ENCODE peak calls at places on chromosomes 1 and 21, in five cellular contexts. I is Panc1, L is HCT116, D is upper lobe of left lung, H is K562. O is an unnamed sample.

GRCh38 chr1:207412845-207413244 is 41.3 kb upstream of the CR2 start:
- ATAC-seq in I (no peak), L (no peak), D (no peak), H (peak; percentile 36), O (no peak)

GRCh38 chr21:39648879-39649278 is 36.1 kb downstream of the B3GALT5 start:
- ATAC-seq in I (no peak), L (no peak), D (no peak), H (no peak), O (no peak)

GRCh38 chr1:186985889-186986491 is 157.2 kb downstream of the PLA2G4A start:
- ATAC-seq in I (peak; percentile 72), L (peak; percentile 71), D (peak; percentile 82), H (peak; percentile 91), O (peak; percentile 56)

GRCh38 chr1:95686217-95686616 is 452.2 kb downstream of the RWDD3 start:
- ATAC-seq in I (no peak), L (no peak), D (no peak), H (no peak), O (no peak)

GRCh38 chr1:205811660-205812059 is 1.3 kb downstream of the SLC41A1 start:
- ATAC-seq in I (no peak), L (no peak), D (no peak), H (peak; percentile 69), O (no peak)

GRCh38 chr1:46529031-46529630 is 22.3 kb downstream of the KNCN start:
- ATAC-seq in I (no peak), L (no peak), D (no peak), H (no peak), O (no peak)

GRCh38 chr1:235054466-235054865 is 74.2 kb downstream of the TOMM20 start:
- ATAC-seq in I (no peak), L (no peak), D (no peak), H (no peak), O (no peak)

GRCh38 chr1:114610546-114611245 is 29.3 kb upstream of the BCAS2 start:
- ATAC-seq in I (no peak), L (no peak), D (no peak), H (no peak), O (no peak)

GRCh38 chr1:211610779-211611556 is 32.0 kb upstream of the SLC30A1 start:
- ATAC-seq in I (peak; percentile 15), L (no peak), D (peak; percentile 32), H (no peak), O (peak; percentile 26)

GRCh38 chr1:57202254-57202653 is 221.6 kb downstream of the DAB1 start:
- ATAC-seq in I (no peak), L (no peak), D (no peak), H (no peak), O (no peak)

GRCh38 chr21:28857720-28858119 is 135.0 kb downstream of the LTN1 start:
- ATAC-seq in I (no peak), L (no peak), D (no peak), H (no peak), O (no peak)

GRCh38 chr1:67987046-67987799 is 63.2 kb downstream of the DIRAS3 start:
- ATAC-seq in I (no peak), L (no peak), D (peak; percentile 85), H (no peak), O (no peak)

GRCh38 chr1:88454781-88455180 is 229.3 kb upstream of the PKN2 start:
- ATAC-seq in I (no peak), L (no peak), D (no peak), H (no peak), O (no peak)

GRCh38 chr1:226882631-226883409 is 12.4 kb downstream of the PSEN2 start:
- ATAC-seq in I (no peak), L (no peak), D (peak; percentile 43), H (no peak), O (no peak)

GRCh38 chr1:41277371-41277994 is 35.4 kb upstream of the SCMH1 start:
- ATAC-seq in I (no peak), L (no peak), D (no peak), H (peak; percentile 36), O (no peak)

GRCh38 chr1:7755448-7755847 is 15.6 kb upstream of the VAMP3 start:
- ATAC-seq in I (peak; percentile 70), L (no peak), D (no peak), H (peak; percentile 85), O (no peak)

GRCh38 chr1:203278087-203278884 is 27.0 kb upstream of the BTG2 start:
- ATAC-seq in I (peak; percentile 44), L (no peak), D (peak; percentile 84), H (peak; percentile 45), O (peak; percentile 87)

GRCh38 chr1:28594661-28595411 is 2.8 kb downstream of the RAB42 start:
- ATAC-seq in I (peak; percentile 23), L (no peak), D (no peak), H (no peak), O (no peak)

GRCh38 chr1:224739997-224740687 is 124.0 kb downstream of the CNIH3 start:
- ATAC-seq in I (no peak), L (no peak), D (no peak), H (no peak), O (no peak)

GRCh38 chr1:89271616-89272015 is 1.0 kb downstream of the GBP5 start:
- ATAC-seq in I (no peak), L (no peak), D (peak; percentile 64), H (no peak), O (peak; percentile 55)

GRCh38 chr1:6353948-6354658 is 39.5 kb downstream of the ACOT7 start:
- ATAC-seq in I (no peak), L (peak; percentile 69), D (peak; percentile 31), H (no peak), O (no peak)

GRCh38 chr1:1213919-1214599 is at the start of gene TNFRSF4:
- ATAC-seq in I (no peak), L (no peak), D (no peak), H (no peak), O (no peak)

GRCh38 chr1:23101891-23102688 is 66.6 kb downstream of the LUZP1 start:
- ATAC-seq in I (peak; percentile 26), L (peak; percentile 27), D (no peak), H (no peak), O (no peak)

GRCh38 chr1:246931549-246932365 is at the start of gene AHCTF1:
- ATAC-seq in I (peak; percentile 97), L (peak; percentile 94), D (peak; percentile 98), H (peak; percentile 95), O (peak; percentile 97)
- TF ChIP-seq POLR2AphosphoS5 in I (peak; percentile 93), L (peak; percentile 97), D (peak; percentile 99), H (peak; percentile 98), O (peak; percentile 99)

GRCh38 chr1:50978144-50978851 is 8.3 kb downstream of the CDKN2C start:
- ATAC-seq in I (peak; percentile 81), L (peak; percentile 86), D (peak; percentile 81), H (peak; percentile 35), O (peak; percentile 87)
- TF ChIP-seq POLR2AphosphoS5 in I (peak; percentile 37), L (no peak), D (peak; percentile 16), H (no peak), O (peak; percentile 33)

GRCh38 chr1:73820843-73821242 is 377.1 kb downstream of the LRRIQ3 start:
- ATAC-seq in I (no peak), L (no peak), D (no peak), H (no peak), O (no peak)
- TF ChIP-seq POLR2AphosphoS5 in I (no peak), L (no peak), D (no peak), H (no peak), O (no peak)

DNA sequence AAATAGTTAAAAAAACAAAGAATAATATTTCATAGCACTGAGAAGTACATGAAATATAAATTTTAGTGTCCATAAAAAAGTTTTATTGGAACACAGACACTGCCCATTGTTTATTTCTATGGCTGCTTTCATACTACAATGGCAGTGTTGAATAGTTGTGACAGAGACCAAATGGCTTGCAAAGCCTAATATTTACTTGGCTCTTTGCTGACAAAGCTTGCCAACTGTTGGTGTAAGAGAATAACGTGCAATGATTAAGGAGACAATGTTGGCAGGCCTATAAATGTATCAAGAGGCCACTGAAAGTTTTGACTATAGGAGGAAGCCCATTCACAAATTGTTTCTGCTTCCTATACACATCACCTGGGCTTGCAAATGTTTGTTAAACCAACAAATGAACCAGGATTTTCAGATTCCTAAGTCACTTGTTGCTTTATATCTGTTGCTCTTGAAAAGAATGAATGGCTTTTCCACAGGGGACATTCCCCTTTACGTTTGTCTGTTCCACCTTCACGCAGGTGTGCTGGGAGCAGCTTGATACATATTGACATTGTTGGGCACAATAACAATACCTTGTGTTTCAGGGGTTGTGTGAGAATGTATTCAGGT is 5.5 kb upstream of the ST6GALNAC3 start:
- ATAC-seq in I (no peak), L (peak; percentile 11), D (no peak), H (no peak), O (no peak)
- TF ChIP-seq POLR2AphosphoS5 in I (no peak), L (no peak), D (no peak), H (no peak), O (no peak)